ENCODE peak calls at places on chromosomes 3 and 15, in four cellular contexts. R is WERI-Rb-1, E is GM12865, A is fibroblast of mammary gland. O is an unnamed sample.

GRCh38 chr3:53730565-53730964 is 115.7 kb downstream of the CHDH start:
- DNase-seq in R (no peak), E (no peak), A (peak; percentile 30), O (no peak)

GRCh38 chr3:188066141-188066540 is 87.8 kb upstream of the LPP start:
- DNase-seq in R (no peak), E (no peak), A (peak; percentile 60), O (no peak)

GRCh38 chr3:194296832-194297666 is 54.1 kb downstream of the CPN2 start:
- DNase-seq in R (no peak), E (no peak), A (no peak), O (no peak)

GRCh38 chr3:29194139-29194538 is 86.7 kb upstream of the RBMS3 start:
- DNase-seq in R (no peak), E (no peak), A (no peak), O (no peak)

GRCh38 chr3:46929324-46929723 is 47.2 kb downstream of the CCDC12 start:
- DNase-seq in R (no peak), E (no peak), A (no peak), O (no peak)

GRCh38 chr15:100348578-100348977 is 6.8 kb upstream of the ADAMTS17 start:
- DNase-seq in R (no peak), E (no peak), A (no peak), O (no peak)

GRCh38 chr15:42353061-42353460 is 6.2 kb upstream of the CAPN3 start:
- DNase-seq in R (no peak), E (no peak), A (no peak), O (no peak)

GRCh38 chr3:152385761-152386160 is 117.0 kb downstream of the MBNL1 start:
- DNase-seq in R (no peak), E (no peak), A (peak; percentile 85), O (peak; percentile 40)

GRCh38 chr15:31245756-31246155 is 80.9 kb upstream of the KLF13 start:
- DNase-seq in R (no peak), E (no peak), A (no peak), O (no peak)

GRCh38 chr3:45892161-45892560 is 5.8 kb downstream of the CCR9 start:
- DNase-seq in R (no peak), E (no peak), A (no peak), O (no peak)

GRCh38 chr15:55742498-55742926 is 440 bp downstream of the PRTG start:
- DNase-seq in R (peak; percentile 50), E (peak; percentile 9), A (no peak), O (no peak)

DNA sequence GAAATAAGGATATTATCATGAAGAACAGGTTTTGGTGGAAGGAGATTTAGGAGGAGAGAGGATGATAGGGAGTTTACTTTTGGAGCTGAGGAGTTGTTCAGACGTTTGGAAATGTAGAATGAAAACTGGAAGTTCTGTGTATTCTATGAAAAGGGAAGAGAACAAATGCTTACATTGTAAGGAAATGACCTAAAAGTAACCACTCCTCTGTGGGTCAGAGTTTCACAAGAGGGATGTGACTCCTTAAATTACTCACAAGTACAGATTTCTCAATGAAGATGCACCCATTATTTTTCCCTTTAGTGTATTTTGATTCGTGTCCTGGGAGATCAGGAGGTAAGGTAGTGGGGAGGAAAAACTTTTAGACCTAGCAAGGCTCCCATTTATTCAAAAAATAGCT is 4.0 kb downstream of the RNF13 start:
- DNase-seq in R (no peak), E (peak; percentile 40), A (peak; percentile 91), O (no peak)
- H3K4me3 ChIP-seq in R (no peak overlapping the region), E (no peak overlapping the region), A (no peak overlapping the region), O (no peak overlapping the region)

DNA sequence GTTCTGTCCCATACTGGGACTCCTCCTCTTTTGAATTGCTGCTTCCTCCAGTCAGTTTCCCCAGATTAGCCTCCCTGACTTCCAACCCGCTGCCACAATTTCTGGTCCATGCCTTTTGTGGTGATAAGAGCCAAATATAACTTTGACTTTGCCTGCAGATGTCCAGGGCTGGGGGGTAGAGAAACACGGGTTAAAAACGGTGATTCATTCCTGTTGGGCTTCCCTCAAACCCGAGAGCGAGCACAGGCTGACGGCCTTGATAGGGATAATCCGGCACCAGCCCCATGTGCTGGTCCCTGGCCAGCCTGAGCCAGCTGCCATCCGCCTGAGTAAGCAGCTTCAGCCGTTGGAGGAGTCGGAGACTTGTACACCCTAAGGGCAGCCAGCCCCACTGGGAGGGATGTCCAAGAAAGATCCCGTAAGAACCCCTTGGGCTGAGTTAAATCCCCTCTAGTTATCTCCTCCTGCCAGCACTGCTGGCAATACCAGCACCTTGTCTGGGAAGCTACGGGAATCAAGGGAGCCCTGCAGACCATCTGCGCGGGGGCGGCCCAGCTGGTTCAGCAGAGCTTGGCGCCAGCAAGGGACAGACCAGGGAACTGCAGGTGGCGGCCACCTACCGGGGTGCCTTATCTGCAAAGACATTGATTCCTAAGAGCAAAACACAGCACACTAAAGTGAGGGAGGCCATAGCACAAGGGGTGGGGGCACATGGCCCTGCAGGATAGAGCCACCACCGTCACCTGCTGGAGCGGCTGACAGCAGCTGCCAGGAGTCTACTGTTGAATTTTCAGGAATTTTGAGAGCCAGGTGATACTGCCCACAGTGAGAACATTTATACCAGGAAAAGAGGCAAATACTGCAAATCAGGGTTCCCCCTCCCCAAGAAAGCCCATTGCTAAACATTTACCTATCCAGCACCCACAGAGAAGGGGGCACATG is 18.1 kb downstream of the CSPG4 start:
- DNase-seq in R (peak; percentile 96), E (no peak), A (peak; percentile 98), O (peak; percentile 90)
- TF ChIP-seq CTCF in R (peak; percentile 74), E (peak; percentile 9), A (peak; percentile 25), O (peak; percentile 55)

GRCh38 chr15:92009162-92009561 is 155.7 kb downstream of the SLCO3A1 start:
- DNase-seq in R (no peak), E (no peak), A (no peak), O (no peak)

GRCh38 chr15:92006186-92007028 is 152.9 kb downstream of the SLCO3A1 start:
- DNase-seq in R (no peak), E (no peak), A (no peak), O (no peak)

GRCh38 chr15:92001307-92001706 is 147.8 kb downstream of the SLCO3A1 start:
- DNase-seq in R (no peak), E (no peak), A (no peak), O (no peak)

GRCh38 chr15:92003515-92004067 is 150.1 kb downstream of the SLCO3A1 start:
- DNase-seq in R (no peak), E (no peak), A (no peak), O (no peak)

GRCh38 chr15:92005154-92005553 is 151.6 kb downstream of the SLCO3A1 start:
- DNase-seq in R (no peak), E (no peak), A (no peak), O (no peak)
- H3K4me3 ChIP-seq in R (no peak overlapping the region), E (no peak overlapping the region), A (no peak overlapping the region), O (no peak overlapping the region)

DNA sequence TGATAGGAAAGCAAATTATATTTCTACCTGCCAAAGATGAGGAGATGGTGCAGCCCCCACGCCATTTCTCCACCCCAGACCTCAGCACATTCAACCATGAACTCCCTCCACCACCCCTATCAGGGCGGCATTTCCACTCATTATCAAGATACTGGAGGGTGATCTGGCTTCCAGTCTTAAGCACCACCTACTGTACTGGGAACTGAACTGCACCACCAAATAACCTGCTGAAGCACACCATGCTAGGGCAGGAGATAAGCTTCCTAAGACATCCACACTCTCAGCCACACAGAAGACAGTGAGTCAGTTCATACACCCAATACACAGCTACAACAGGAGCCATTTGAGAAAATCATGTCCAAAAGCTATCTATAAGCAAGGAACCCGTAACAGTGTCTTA is 98.8 kb downstream of the FGF7 start:
- DNase-seq in R (peak; percentile 12), E (peak; percentile 13), A (peak; percentile 28), O (no peak)
- TF ChIP-seq CTCF in R (peak; percentile 51), E (peak; percentile 17), A (peak; percentile 34), O (peak; percentile 36)

DNA sequence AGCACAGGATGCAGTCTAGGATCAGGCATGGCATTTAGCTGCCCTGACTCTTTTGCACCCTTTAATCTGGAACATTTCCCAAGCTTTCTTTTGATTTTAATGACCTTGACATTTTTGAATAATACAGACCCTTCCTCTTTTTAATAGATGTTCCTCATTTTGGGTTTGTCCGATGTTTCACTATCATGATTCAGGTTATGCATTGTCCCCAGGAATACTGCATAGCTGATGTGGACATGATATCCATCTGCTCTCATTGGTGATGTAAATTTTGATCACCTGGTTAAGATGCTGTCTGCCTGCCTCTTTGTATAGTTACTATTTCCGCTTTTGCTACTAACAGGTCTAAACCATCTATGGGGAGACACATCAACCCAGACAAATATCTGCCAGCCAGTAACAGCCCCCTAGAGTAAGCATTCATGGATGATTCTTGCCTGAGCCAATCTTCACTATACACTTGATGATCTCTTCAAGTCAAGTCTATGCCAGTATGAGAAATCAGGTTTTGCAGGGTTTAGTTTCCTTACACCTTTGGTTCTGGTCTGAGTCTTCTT is 50.6 kb upstream of the ULK4 start:
- DNase-seq in R (no peak), E (no peak), A (no peak), O (no peak)
- H3K4me3 ChIP-seq in R (peak overlapping the region; percentile 79), E (peak overlapping the region; percentile 99), A (no peak overlapping the region), O (no peak overlapping the region)

GRCh38 chr15:81182031-81182745 is 14.5 kb upstream of the IL16 start:
- DNase-seq in R (no peak), E (no peak), A (peak; percentile 55), O (no peak)

GRCh38 chr15:81184188-81184587 is 12.5 kb upstream of the IL16 start:
- DNase-seq in R (no peak), E (no peak), A (peak; percentile 90), O (peak; percentile 85)

GRCh38 chr15:81181220-81181619 is 15.5 kb upstream of the IL16 start:
- DNase-seq in R (no peak), E (no peak), A (no peak), O (no peak)

GRCh38 chr15:81183403-81183760 is 13.3 kb upstream of the IL16 start:
- DNase-seq in R (no peak), E (no peak), A (no peak), O (no peak)

GRCh38 chr15:81182746-81183402 is 13.8 kb upstream of the IL16 start:
- DNase-seq in R (no peak), E (no peak), A (no peak), O (no peak)
- TF ChIP-seq CTCF in R (no peak), E (no peak), A (peak; percentile 42), O (peak; percentile 42)

DNA sequence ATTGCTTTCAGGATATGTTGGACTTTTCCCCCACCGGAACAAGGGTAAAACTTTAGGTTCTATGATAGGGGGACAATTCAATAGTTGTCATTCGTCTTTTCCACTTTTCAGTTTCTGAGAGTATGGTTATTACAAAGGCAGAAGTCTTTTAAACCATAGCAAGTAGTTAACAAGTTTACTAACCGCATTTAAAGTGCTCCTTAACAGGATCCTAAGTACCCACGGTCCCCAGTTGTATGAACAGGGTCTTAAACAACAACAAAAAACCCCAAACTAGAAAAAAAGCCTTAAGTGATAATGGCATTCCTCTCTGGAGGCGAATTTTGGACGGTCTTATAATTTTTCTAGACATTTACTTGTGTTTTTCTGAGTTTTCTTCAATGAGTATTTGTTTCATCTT is 821 bp downstream of the IFT57 start:
- DNase-seq in R (no peak), E (no peak), A (peak; percentile 4), O (no peak)
- H3K4me3 ChIP-seq in R (peak overlapping the region; percentile 69), E (peak overlapping the region; percentile 66), A (peak overlapping the region; percentile 85), O (peak overlapping the region; percentile 83)

O was measured in AG09309.